ENCODE peak calls at places on chromosomes 11 and 22, in four cellular contexts. V is K562, C is H1, D is HepG2. K is an unnamed sample.

GRCh38 chr11:36488096-36488495 is 22.0 kb downstream of the TRAF6 start:
- DNase-seq in V (no peak), D (no peak), C (no peak), K (no peak)

GRCh38 chr11:33320814-33321330 is 63.7 kb downstream of the HIPK3 start:
- DNase-seq in V (peak; percentile 56), C (no peak), D (no peak), K (no peak)

GRCh38 chr11:20584093-20584774 is 15.2 kb upstream of the SLC6A5 start:
- DNase-seq in C (no peak), D (peak; percentile 7), V (no peak), K (no peak)

GRCh38 chr11:88352139-88352538 is 14.6 kb upstream of the CTSC start:
- DNase-seq in V (no peak), D (no peak), C (no peak), K (no peak)

GRCh38 chr11:1553808-1554594 is 18.1 kb downstream of the DUSP8 start:
- DNase-seq in D (no peak), C (peak; percentile 68), V (no peak), K (no peak)

GRCh38 chr11:66728760-66729385 is at the start of gene SPTBN2:
- DNase-seq in V (peak; percentile 33), C (no peak), D (no peak), K (no peak)

GRCh38 chr11:118915941-118916841 is 9.5 kb downstream of the BCL9L start:
- DNase-seq in V (no peak), C (no peak), D (no peak), K (no peak)

GRCh38 chr11:84714316-84714780 is 912.8 kb downstream of the DLG2 start:
- DNase-seq in C (peak; percentile 85), D (peak; percentile 58), V (peak; percentile 16), K (peak; percentile 12)

GRCh38 chr22:43274595-43275240 is 68.5 kb downstream of the SCUBE1 start:
- DNase-seq in V (no peak), D (no peak), C (no peak), K (no peak)

GRCh38 chr11:60934091-60934789 is 10.0 kb downstream of the TMEM132A start:
- DNase-seq in C (no peak), D (no peak), V (no peak), K (no peak)

GRCh38 chr11:7657306-7658025 is 15.8 kb downstream of the CYB5R2 start:
- DNase-seq in D (peak; percentile 67), V (peak; percentile 38), C (peak; percentile 65), K (peak; percentile 28)

GRCh38 chr11:3952715-3953114 is 97.3 kb downstream of the STIM1 start:
- DNase-seq in D (no peak), C (no peak), V (no peak), K (no peak)

GRCh38 chr11:75338516-75339218 is 12.8 kb downstream of the ARRB1 start:
- DNase-seq in D (no peak), C (no peak), V (no peak), K (no peak)

GRCh38 chr11:2534131-2534956 is 89.5 kb downstream of the KCNQ1 start:
- DNase-seq in D (no peak), V (no peak), C (peak; percentile 56), K (peak; percentile 53)

GRCh38 chr11:134531331-134532135 is 119.5 kb upstream of the B3GAT1 start:
- DNase-seq in D (no peak), V (no peak), C (peak; percentile 41), K (no peak)

GRCh38 chr11:12556788-12557384 is 117.3 kb upstream of the TEAD1 start:
- DNase-seq in C (peak; percentile 51), V (no peak), D (peak; percentile 39), K (peak; percentile 12)

GRCh38 chr11:44979536-44980399 is 29.1 kb upstream of the TP53I11 start:
- DNase-seq in C (no peak), V (no peak), D (no peak), K (peak; percentile 10)

GRCh38 chr11:119651802-119652584 is 77.0 kb downstream of the NECTIN1 start:
- DNase-seq in V (no peak), C (no peak), D (no peak), K (no peak)

GRCh38 chr22:38088723-38089473 is 4.9 kb upstream of the SLC16A8 start:
- DNase-seq in C (no peak), D (no peak), V (peak; percentile 49), K (no peak)

GRCh38 chr22:47032956-47033647 is 270.7 kb downstream of the TBC1D22A start:
- DNase-seq in C (no peak), V (no peak), D (no peak), K (no peak)

GRCh38 chr11:117731689-117732290 is 65.2 kb downstream of the DSCAML1 start:
- DNase-seq in V (no peak), C (no peak), D (no peak), K (no peak)

GRCh38 chr22:33659423-33659822 is 260.9 kb downstream of the LARGE1 start:
- DNase-seq in D (no peak), C (no peak), V (no peak), K (no peak)

GRCh38 chr11:45145421-45146071 is 893 bp upstream of the PRDM11 start:
- DNase-seq in D (no peak), C (peak; percentile 90), V (no peak), K (no peak)

GRCh38 chr11:62433553-62434301 is 14.9 kb downstream of the SCGB1A1 start:
- DNase-seq in V (no peak), D (no peak), C (no peak), K (no peak)

GRCh38 chr11:123062892-123063395 is 1.0 kb upstream of the HSPA8 start:
- DNase-seq in V (peak; percentile 69), D (no peak), C (no peak), K (no peak)

GRCh38 chr11:5807580-5807979 is 1.1 kb upstream of the OR52N2 start:
- DNase-seq in D (peak; percentile 8), C (peak; percentile 56), V (no peak), K (no peak)

GRCh38 chr11:36057372-36058045 is 113.6 kb downstream of the LDLRAD3 start:
- DNase-seq in V (no peak), C (no peak), D (no peak), K (no peak)

GRCh38 chr11:121613724-121614123 is 161.0 kb upstream of the SORL1-AS1 start:
- DNase-seq in D (no peak), V (no peak), C (no peak), K (no peak)

GRCh38 chr11:81989093-81989492 is 744.6 kb downstream of the FAM181B start:
- DNase-seq in V (no peak), C (no peak), D (no peak), K (no peak)

GRCh38 chr22:24214467-24215285 is 30.2 kb downstream of the GGT5 start:
- DNase-seq in D (no peak), V (no peak), C (no peak), K (no peak)

GRCh38 chr11:7353100-7353499 is 101.4 kb downstream of the SYT9 start:
- DNase-seq in C (peak; percentile 60), D (peak; percentile 26), V (peak; percentile 11), K (peak; percentile 22)

GRCh38 chr11:11538277-11538960 is 83.4 kb downstream of the GALNT18 start:
- DNase-seq in C (no peak), D (no peak), V (no peak), K (no peak)
- TF ChIP-seq FOSL1 in C (no peak), D (no peak), V (no peak), K (no peak)

GRCh38 chr11:73009972-73010371 is 132.1 kb downstream of the FCHSD2 start:
- DNase-seq in D (no peak), C (no peak), V (no peak), K (no peak)
- H3K79me2 ChIP-seq in D (peaks cover 5% of the 10 kb centered on the region), C (no peaks in the 10 kb centered on the region), V (no peaks in the 10 kb centered on the region), K (no peaks in the 10 kb centered on the region)

DNA sequence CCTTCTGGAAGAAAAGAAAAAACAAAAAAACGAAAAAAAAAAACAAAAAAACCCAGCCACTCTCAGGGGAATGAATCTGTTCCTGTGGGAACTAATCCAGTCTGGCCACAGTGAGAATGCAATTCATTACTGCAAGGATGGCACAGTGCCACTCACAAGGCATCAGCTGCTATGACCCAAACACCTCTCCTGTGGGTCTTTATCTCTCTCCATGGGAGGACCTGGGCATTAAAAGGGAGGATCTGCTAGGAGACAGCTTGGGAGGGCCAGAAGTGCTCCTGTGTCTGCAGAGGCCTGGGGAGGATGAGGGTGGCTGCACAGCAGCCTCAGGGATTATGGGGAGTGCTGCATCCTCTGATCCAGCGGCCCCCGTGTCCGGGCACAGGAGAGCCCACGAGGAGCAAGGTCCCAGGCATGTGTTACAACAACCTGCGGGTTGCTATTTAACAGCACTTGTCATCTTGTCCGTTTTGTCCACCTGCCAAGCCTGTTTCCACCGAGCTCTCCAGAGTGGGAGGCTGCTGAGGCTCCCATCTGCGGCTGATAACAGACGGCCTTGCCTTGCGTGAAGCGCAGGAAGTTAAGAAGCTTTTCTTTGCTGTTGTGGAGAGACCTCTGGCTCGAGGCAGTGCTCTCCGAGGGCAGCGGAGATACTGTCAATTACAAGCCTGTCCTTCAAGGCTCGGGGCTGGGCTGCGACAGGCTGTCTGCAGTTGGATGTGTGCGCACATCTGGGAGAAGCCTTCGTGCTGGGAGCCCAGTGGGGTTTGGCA is 97.7 kb downstream of the NXPE2 start:
- DNase-seq in D (no peak), C (no peak), V (no peak), K (no peak)
- TF ChIP-seq FOSL1 in D (no peak), C (no peak), V (no peak), K (no peak)

GRCh38 chr11:57770793-57771192 is 9.2 kb downstream of the CTNND1 start:
- DNase-seq in V (no peak), C (no peak), D (no peak), K (no peak)
- H3K79me2 ChIP-seq in V (peaks cover 85% of the 10 kb centered on the region), C (peaks cover 52% of the 10 kb centered on the region), D (peaks cover 92% of the 10 kb centered on the region), K (peaks cover 98% of the 10 kb centered on the region)

GRCh38 chr22:23215294-23216204 is 35.2 kb downstream of the BCR start:
- DNase-seq in D (no peak), C (no peak), V (peak; percentile 63), K (no peak)

GRCh38 chr22:23213031-23213555 is 32.8 kb downstream of the BCR start:
- DNase-seq in V (peak; percentile 58), C (no peak), D (no peak), K (no peak)

GRCh38 chr22:23214398-23214797 is 34.1 kb downstream of the BCR start:
- DNase-seq in V (peak; percentile 66), D (no peak), C (no peak), K (no peak)

GRCh38 chr22:23212061-23213030 is 32.0 kb downstream of the BCR start:
- DNase-seq in V (peak; percentile 60), C (no peak), D (no peak), K (no peak)

DNA sequence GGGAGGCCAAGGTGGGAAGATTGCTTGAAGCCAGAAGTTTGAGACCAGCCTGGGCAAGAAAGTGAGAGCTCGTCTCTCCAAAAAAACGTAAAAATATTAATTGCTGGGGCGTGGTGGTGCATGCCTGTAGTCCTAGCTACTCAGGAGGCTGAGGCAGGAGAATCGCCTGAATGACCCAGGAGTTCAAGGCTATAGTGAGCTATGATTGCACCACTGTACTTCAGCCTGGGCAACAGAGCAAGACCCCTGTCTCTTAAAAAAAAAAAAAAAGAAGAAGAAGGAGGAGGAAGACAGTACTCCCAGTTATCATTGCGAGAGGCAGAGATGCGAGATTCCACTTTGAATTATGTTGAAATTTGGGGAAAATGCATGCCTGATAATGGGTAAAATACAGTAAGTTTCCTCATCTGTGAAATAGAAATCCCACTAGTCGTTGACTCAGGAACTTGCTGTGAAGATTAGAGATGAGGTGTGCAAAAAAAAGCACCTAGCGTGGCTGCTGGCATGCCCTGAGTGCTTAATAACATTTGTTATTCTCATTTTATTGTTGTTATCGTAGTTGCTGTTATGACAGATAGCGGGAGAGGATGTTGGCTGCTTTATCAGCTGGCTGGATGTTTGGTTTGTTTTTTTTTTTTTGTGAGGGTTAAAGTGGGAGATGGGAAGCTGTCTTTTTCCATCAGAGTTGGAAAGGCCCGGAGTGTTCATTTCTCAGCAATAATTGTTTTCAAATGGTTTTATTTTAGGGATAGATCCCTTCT is 33.5 kb downstream of the BCR start:
- DNase-seq in D (no peak), C (no peak), V (peak; percentile 55), K (no peak)
- TF ChIP-seq FOSL1 in D (no peak), C (no peak), V (no peak), K (no peak)